ENCODE peak calls at places on chromosomes 3 and 15, in ten cellular contexts. K is lower lobe of right lung; B is CD4-positive, alpha-beta T cell; V is neural crest cell; E is right atrium auricular region; I is MCF 10A; L is AG04449; Z is cardiac muscle cell; M is fibroblast of pulmonary artery; S is AG09319. Y is an unnamed sample.

GRCh38 chr15:24858737-24859601 is 95.8 kb upstream of the SNRPN start:
- DNase-seq in B (no peak), S (no peak), L (no peak), I (no peak), V (peak; percentile 14), K (no peak), Z (no peak), M (no peak), E (no peak), Y (peak; percentile 16)

GRCh38 chr3:69090021-69090420 is 5.3 kb downstream of the ARL6IP5 start:
- DNase-seq in L (peak; percentile 52), E (no peak), S (peak; percentile 59), M (peak; percentile 78), V (no peak), Z (peak; percentile 79), I (peak; percentile 71), B (no peak), K (no peak), Y (peak; percentile 89)

GRCh38 chr15:36363335-36363734 is 216.1 kb upstream of the CDIN1 start:
- DNase-seq in M (peak; percentile 76), V (no peak), B (no peak), E (no peak), L (peak; percentile 51), I (no peak), K (no peak), S (no peak), Z (peak; percentile 77), Y (peak; percentile 20)

GRCh38 chr3:127997961-127998360 is 54.3 kb upstream of the SEC61A1 start:
- DNase-seq in Z (no peak), E (no peak), K (no peak), S (no peak), I (no peak), V (no peak), B (no peak), M (no peak), L (no peak), Y (peak; percentile 85)

GRCh38 chr3:53941174-53941573 is 49.5 kb upstream of the SELENOK start:
- DNase-seq in B (no peak), M (peak; percentile 80), E (no peak), I (peak; percentile 46), K (no peak), S (no peak), L (no peak), Z (peak; percentile 72), V (no peak), Y (peak; percentile 41)

GRCh38 chr3:82133070-82133606 is 371.7 kb upstream of the GBE1 start:
- DNase-seq in K (peak; percentile 52), M (peak; percentile 77), L (peak; percentile 12), I (peak; percentile 73), E (peak; percentile 76), B (peak; percentile 12), Z (peak; percentile 80), S (peak; percentile 25), V (peak; percentile 54), Y (peak; percentile 71)

GRCh38 chr3:184040010-184040409 is 8.5 kb downstream of the HTR3D start:
- DNase-seq in I (peak; percentile 49), V (no peak), Z (peak; percentile 33), K (no peak), M (peak; percentile 54), S (no peak), E (no peak), L (no peak), B (no peak), Y (peak; percentile 10)

GRCh38 chr15:67820992-67821783 is 4.1 kb upstream of the SKOR1 start:
- DNase-seq in Z (peak; percentile 70), B (no peak), K (no peak), M (peak; percentile 65), E (no peak), S (no peak), L (no peak), V (peak; percentile 67), I (peak; percentile 25), Y (peak; percentile 63)

GRCh38 chr3:187456268-187456667 is 88.1 kb downstream of the RTP4 start:
- DNase-seq in B (no peak), K (no peak), L (no peak), V (no peak), I (peak; percentile 33), M (peak; percentile 39), Z (peak; percentile 62), S (no peak), E (peak; percentile 61), Y (no peak)

GRCh38 chr15:82063055-82063454 is 17.2 kb upstream of the MEX3B start:
- DNase-seq in M (no peak), E (no peak), B (no peak), I (no peak), K (no peak), V (no peak), S (no peak), L (no peak), Z (no peak), Y (peak; percentile 9)

GRCh38 chr3:29745237-29745870 is 464.5 kb downstream of the RBMS3 start:
- DNase-seq in B (no peak), E (no peak), S (no peak), I (no peak), L (no peak), M (no peak), V (no peak), K (no peak), Z (no peak), Y (no peak)

GRCh38 chr3:165439765-165440164 is 243.6 kb upstream of the SLITRK3 start:
- DNase-seq in E (no peak), V (no peak), M (peak; percentile 11), S (no peak), L (no peak), Z (no peak), I (no peak), B (no peak), K (no peak), Y (peak; percentile 2)

GRCh38 chr3:165440380-165440779 is 244.2 kb upstream of the SLITRK3 start:
- DNase-seq in V (no peak), E (no peak), K (no peak), M (no peak), L (no peak), I (no peak), S (no peak), Z (no peak), B (no peak), Y (no peak)

GRCh38 chr3:165444745-165445144 is 248.6 kb upstream of the SLITRK3 start:
- DNase-seq in L (no peak), Z (no peak), V (no peak), B (no peak), I (no peak), K (no peak), E (no peak), S (no peak), M (no peak), Y (no peak)

GRCh38 chr3:165446555-165446954 is 250.4 kb upstream of the SLITRK3 start:
- DNase-seq in Z (no peak), B (no peak), M (no peak), I (no peak), V (no peak), K (no peak), E (no peak), S (no peak), L (no peak), Y (no peak)

DNA sequence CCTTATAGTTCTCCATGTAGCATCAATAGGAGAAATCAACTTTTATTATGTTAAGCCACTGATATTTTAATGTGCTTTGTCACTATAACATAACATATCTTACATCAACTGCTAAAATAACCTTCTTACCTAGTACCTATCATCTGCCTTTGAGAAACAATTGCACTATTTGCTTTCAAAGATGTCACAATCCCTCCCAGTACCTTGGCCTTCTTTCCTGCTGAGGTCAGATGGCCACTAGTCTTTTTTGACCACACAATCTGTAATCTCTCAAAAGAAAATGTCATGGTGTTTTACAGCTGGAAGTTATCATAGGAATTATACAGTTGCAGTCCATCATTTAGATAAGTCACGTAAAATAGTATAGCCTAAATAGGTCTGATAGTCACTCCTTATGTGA is 247.5 kb upstream of the SLITRK3 start:
- DNase-seq in S (no peak), K (no peak), B (no peak), Z (no peak), I (no peak), E (no peak), V (no peak), L (no peak), M (no peak), Y (no peak)
- TF ChIP-seq CTCF in S (no peak), K (no peak), B (no peak), Z (no peak), I (no peak), E (no peak), V (no peak), L (no peak), M (no peak), Y (no peak)

DNA sequence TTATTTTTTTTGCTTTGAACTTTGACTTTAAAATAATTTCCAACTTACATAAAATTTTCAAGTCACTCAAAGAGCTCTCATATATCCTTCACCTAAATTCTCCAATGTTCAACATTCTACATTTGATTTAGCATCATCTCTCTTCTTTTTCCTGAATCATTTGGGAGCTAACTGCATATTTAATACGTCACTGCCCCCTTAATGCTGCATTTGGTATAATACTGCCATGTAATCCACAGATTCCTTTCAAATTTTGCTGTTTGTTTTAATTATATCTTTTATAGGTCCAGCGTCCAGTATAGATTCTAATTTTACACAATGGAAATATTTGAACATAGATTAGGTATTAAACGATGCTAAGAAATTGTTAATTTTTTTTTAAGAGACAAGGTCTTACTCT is 2.3 kb upstream of the EIF2AK4 start:
- DNase-seq in Z (peak; percentile 46), E (no peak), K (no peak), V (no peak), B (no peak), L (no peak), S (no peak), I (no peak), M (peak; percentile 40), Y (no peak)
- TF ChIP-seq CTCF in Z (peak; percentile 29), E (no peak), K (no peak), V (no peak), B (no peak), L (no peak), S (no peak), I (no peak), M (peak; percentile 31), Y (no peak)

GRCh38 chr3:23800731-23801130 is 5.0 kb upstream of the UBE2E1 start:
- DNase-seq in S (no peak), M (peak; percentile 56), L (no peak), Z (peak; percentile 52), E (no peak), K (no peak), I (no peak), V (no peak), B (no peak), Y (peak; percentile 19)
- TF ChIP-seq CTCF in S (peak; percentile 25), M (peak; percentile 30), L (peak; percentile 12), Z (peak; percentile 32), E (no peak), K (peak; percentile 22), I (no peak), V (no peak), B (no peak), Y (no peak)

GRCh38 chr15:91954211-91954804 is 100.8 kb downstream of the SLCO3A1 start:
- DNase-seq in E (no peak), K (no peak), S (no peak), L (no peak), I (no peak), Z (no peak), M (no peak), B (no peak), V (no peak), Y (peak; percentile 52)
- TF ChIP-seq CTCF in E (no peak), K (no peak), S (no peak), L (no peak), I (no peak), Z (no peak), M (no peak), B (no peak), V (no peak), Y (peak; percentile 15)

GRCh38 chr15:91482799-91483198 is 370.7 kb upstream of the SLCO3A1 start:
- DNase-seq in L (no peak), M (no peak), E (no peak), Z (no peak), K (no peak), B (no peak), V (no peak), I (no peak), S (no peak), Y (no peak)
- TF ChIP-seq CTCF in L (no peak), M (no peak), E (no peak), Z (no peak), K (no peak), B (no peak), V (no peak), I (no peak), S (no peak), Y (no peak)

Y was measured in epithelial cell of esophagus.